ENCODE peak calls at places on chromosomes 1 and 21, in eight cellular contexts. R is breast epithelium; O is heart left ventricle; G is thoracic aorta; V is skeletal muscle cell; C is CD8-positive, alpha-beta T cell; S is AG10803; K is Peyer's patch. Y is an unnamed sample.
A peak's percentile ranks its signal among the peaks of the same experiment; 100 is the strongest.

GRCh38 chr1:55468438-55468837 is 253.3 kb upstream of the USP24 start:
- DNase-seq in R (no peak), O (no peak), G (no peak), V (no peak), C (no peak), S (peak; percentile 61), K (no peak), Y (no peak)

GRCh38 chr1:94394247-94394646 is 23.9 kb upstream of the ABCD3 start:
- DNase-seq in R (no peak), O (no peak), G (no peak), V (no peak), C (no peak), S (no peak), K (no peak), Y (no peak)

GRCh38 chr1:241652012-241652411 is at the start of gene WDR64:
- DNase-seq in R (no peak), O (no peak), G (no peak), V (no peak), C (no peak), S (no peak), K (no peak), Y (no peak)

GRCh38 chr1:100277866-100278265 is 11.8 kb downstream of the RTCA start:
- DNase-seq in R (no peak), O (no peak), G (no peak), V (no peak), C (peak; percentile 32), S (no peak), K (no peak), Y (no peak)

GRCh38 chr1:3929122-3929521 is 29.1 kb upstream of the C1orf174 start:
- DNase-seq in R (no peak), O (no peak), G (no peak), V (no peak), C (no peak), S (no peak), K (no peak), Y (no peak)

GRCh38 chr21:44434936-44435635 is 20.2 kb upstream of the LRRC3 start:
- DNase-seq in R (no peak), O (no peak), G (no peak), V (no peak), C (no peak), S (no peak), K (no peak), Y (no peak)

GRCh38 chr1:202144510-202145324 is at the start of gene ARL8A:
- DNase-seq in R (peak; percentile 64), O (peak; percentile 85), G (no peak), V (no peak), C (peak; percentile 59), S (peak; percentile 38), K (peak; percentile 65), Y (no peak)

GRCh38 chr1:7541629-7542028 is 229.5 kb upstream of the VAMP3 start:
- DNase-seq in R (no peak), O (peak; percentile 13), G (no peak), V (no peak), C (no peak), S (no peak), K (no peak), Y (no peak)

GRCh38 chr21:43374228-43374885 is 52.6 kb downstream of the SIK1 start:
- DNase-seq in R (no peak), O (no peak), G (no peak), V (no peak), C (no peak), S (no peak), K (no peak), Y (no peak)

GRCh38 chr1:186775031-186775430 is 53.7 kb upstream of the PLA2G4A start:
- DNase-seq in R (no peak), O (no peak), G (no peak), V (no peak), C (no peak), S (no peak), K (no peak), Y (no peak)

GRCh38 chr21:42781150-42781980 is 98.0 kb downstream of the WDR4 start:
- DNase-seq in R (peak; percentile 50), O (no peak), G (no peak), V (no peak), C (no peak), S (no peak), K (no peak), Y (no peak)

GRCh38 chr1:206002160-206002559 is 1.0 kb downstream of the RAB7B start:
- DNase-seq in R (peak; percentile 19), O (peak; percentile 18), G (no peak), V (no peak), C (no peak), S (no peak), K (no peak), Y (peak; percentile 88)

GRCh38 chr1:35452086-35452485 is 105.1 kb downstream of the KIAA0319L start:
- DNase-seq in R (peak; percentile 52), O (peak; percentile 73), G (no peak), V (peak; percentile 43), C (no peak), S (peak; percentile 95), K (no peak), Y (no peak)

GRCh38 chr1:28965271-28965870 is 51.0 kb downstream of the EPB41 start:
- DNase-seq in R (no peak), O (no peak), G (no peak), V (no peak), C (no peak), S (no peak), K (no peak), Y (no peak)

GRCh38 chr1:111515291-111516007 is 12.0 kb upstream of the ADORA3 start:
- DNase-seq in R (no peak), O (peak; percentile 84), G (no peak), V (no peak), C (peak; percentile 29), S (peak; percentile 33), K (peak; percentile 59), Y (no peak)

GRCh38 chr1:61080408-61081134 is 1.8 kb upstream of the NFIA start:
- DNase-seq in R (no peak), O (no peak), G (no peak), V (no peak), C (no peak), S (no peak), K (no peak), Y (no peak)

GRCh38 chr1:61077676-61078521 is 4.5 kb upstream of the NFIA start:
- DNase-seq in R (peak; percentile 87), O (peak; percentile 98), G (peak; percentile 88), V (peak; percentile 100), C (peak; percentile 97), S (peak; percentile 100), K (peak; percentile 98), Y (peak; percentile 94)

GRCh38 chr1:61079898-61080336 is 2.4 kb upstream of the NFIA start:
- DNase-seq in R (peak; percentile 84), O (peak; percentile 91), G (peak; percentile 52), V (peak; percentile 67), C (no peak), S (peak; percentile 80), K (no peak), Y (peak; percentile 94)

GRCh38 chr1:61078611-61079010 is 3.8 kb upstream of the NFIA start:
- DNase-seq in R (no peak), O (no peak), G (no peak), V (no peak), C (no peak), S (peak; percentile 19), K (no peak), Y (no peak)

GRCh38 chr1:61079276-61079897 is 3.0 kb upstream of the NFIA start:
- DNase-seq in R (no peak), O (no peak), G (no peak), V (no peak), C (no peak), S (no peak), K (no peak), Y (no peak)
- H3K4me3 ChIP-seq in R (peak overlapping the region; percentile 98), O (peak overlapping the region; percentile 94), G (peak overlapping the region; percentile 96), V (no peak overlapping the region), C (no peak overlapping the region), S (peak overlapping the region; percentile 2), K (no peak overlapping the region), Y (peak overlapping the region; percentile 26)

DNA sequence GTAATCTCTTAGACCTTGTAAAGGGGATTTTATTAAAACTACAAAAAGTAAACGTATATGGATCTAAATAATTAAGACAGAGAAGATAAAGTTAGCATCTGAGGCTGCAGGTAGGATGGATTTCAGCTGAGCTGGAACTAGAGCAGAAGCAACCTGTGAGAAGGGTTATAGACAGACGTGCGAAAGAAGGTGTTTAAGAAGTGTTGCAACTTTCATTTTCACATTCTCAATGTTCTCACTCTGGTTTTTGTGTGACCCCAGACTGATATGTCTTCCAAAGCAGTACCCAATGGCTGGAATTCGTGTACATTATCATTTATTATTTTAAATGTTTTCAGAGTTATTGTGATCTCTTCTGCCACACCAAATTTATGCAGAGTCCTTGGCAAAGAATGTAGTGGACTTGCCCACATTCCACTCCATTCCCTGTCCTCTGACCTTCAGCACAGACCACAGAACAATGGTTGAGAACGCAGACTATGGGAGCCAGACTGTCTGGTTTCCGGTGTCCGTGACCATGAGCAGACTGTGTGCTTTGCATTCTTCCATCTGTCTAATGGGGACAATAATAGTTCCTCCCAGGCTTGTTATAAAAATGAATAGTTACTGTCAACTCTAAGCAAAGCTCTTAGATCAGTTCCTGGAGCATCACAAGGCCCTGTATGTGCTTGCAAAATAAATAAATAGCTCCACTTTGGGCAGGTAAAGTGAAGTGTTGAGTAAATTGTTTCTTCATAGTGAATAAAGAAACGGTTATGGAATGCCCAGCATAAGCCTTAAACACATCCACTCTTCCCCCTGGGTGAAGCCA is 140.6 kb upstream of the SAMSN1 start:
- DNase-seq in R (no peak), O (no peak), G (no peak), V (no peak), C (no peak), S (no peak), K (peak; percentile 35), Y (no peak)
- H3K4me3 ChIP-seq in R (no peak overlapping the region), O (no peak overlapping the region), G (no peak overlapping the region), V (no peak overlapping the region), C (no peak overlapping the region), S (no peak overlapping the region), K (no peak overlapping the region), Y (no peak overlapping the region)

GRCh38 chr21:28067015-28067414 is 925.7 kb downstream of the LTN1 start:
- DNase-seq in R (no peak), O (no peak), G (no peak), V (no peak), C (no peak), S (no peak), K (no peak), Y (no peak)
- H3K4me3 ChIP-seq in R (no peak overlapping the region), O (no peak overlapping the region), G (no peak overlapping the region), V (no peak overlapping the region), C (no peak overlapping the region), S (no peak overlapping the region), K (no peak overlapping the region), Y (no peak overlapping the region)

GRCh38 chr1:44810101-44810761 is 1.9 kb downstream of the BTBD19 start:
- DNase-seq in R (peak; percentile 91), O (peak; percentile 74), G (no peak), V (no peak), C (no peak), S (peak; percentile 46), K (peak; percentile 63), Y (no peak)

GRCh38 chr1:44811234-44811633 is 2.9 kb downstream of the BTBD19 start:
- DNase-seq in R (no peak), O (peak; percentile 13), G (no peak), V (no peak), C (no peak), S (no peak), K (no peak), Y (no peak)

GRCh38 chr1:44808938-44809917 is 905 bp downstream of the BTBD19 start:
- DNase-seq in R (no peak), O (peak; percentile 72), G (no peak), V (no peak), C (peak; percentile 96), S (peak; percentile 85), K (peak; percentile 90), Y (no peak)

GRCh38 chr1:44812822-44813543 is 4.7 kb downstream of the BTBD19 start:
- DNase-seq in R (no peak), O (peak; percentile 44), G (no peak), V (no peak), C (no peak), S (no peak), K (no peak), Y (no peak)

GRCh38 chr1:44811714-44812151 is 3.4 kb downstream of the BTBD19 start:
- DNase-seq in R (no peak), O (peak; percentile 37), G (no peak), V (no peak), C (no peak), S (peak; percentile 80), K (no peak), Y (no peak)
- H3K4me3 ChIP-seq in R (no peak overlapping the region), O (no peak overlapping the region), G (peak overlapping the region; percentile 2), V (no peak overlapping the region), C (no peak overlapping the region), S (peak overlapping the region; percentile 9), K (no peak overlapping the region), Y (no peak overlapping the region)